ENCODE peak calls at places on chromosomes 13 and 19, in five cellular contexts. X is HepG2, M is SK-N-SH, Z is GM12878, C is K562. T is an unnamed sample.

GRCh38 chr13:23289917-23290357 is 109.2 kb downstream of the SGCG start:
- DNase-seq in Z (no peak), M (peak), X (no peak), C (no peak), T (no peak)

GRCh38 chr19:11257827-11258380 is 4.4 kb downstream of the DOCK6 start:
- DNase-seq in C (no peak), X (no peak), M (no peak), Z (no peak), T (no peak)

GRCh38 chr13:96025283-96025682 is 27.9 kb downstream of the UGGT2 start:
- DNase-seq in C (no peak), Z (no peak), X (no peak), M (no peak), T (no peak)

GRCh38 chr19:10552596-10553053 is 8.9 kb downstream of the ATG4D start:
- DNase-seq in Z (no peak), C (peak), M (peak), X (no peak), T (no peak)

GRCh38 chr13:79782541-79783216 is 301.7 kb downstream of the NDFIP2 start:
- DNase-seq in C (no peak), X (peak), Z (no peak), M (peak), T (no peak)

GRCh38 chr13:64527561-64527960 is 2702.6 kb downstream of the PCDH9 start:
- DNase-seq in Z (no peak), M (no peak), C (no peak), X (peak), T (no peak)

GRCh38 chr19:42132851-42133528 is 744 bp upstream of the POU2F2 start:
- DNase-seq in M (peak), C (peak), X (peak), Z (peak), T (peak)

GRCh38 chr19:51372021-51372648 is 319 bp downstream of the NKG7 start:
- DNase-seq in M (no peak), C (no peak), Z (no peak), X (no peak), T (no peak)

GRCh38 chr13:20498659-20499058 is 27.0 kb downstream of the CRYL1 start:
- DNase-seq in Z (no peak), X (no peak), C (no peak), M (no peak), T (no peak)

GRCh38 chr13:114101325-114101821 is 31.1 kb downstream of the RASA3 start:
- DNase-seq in C (no peak), X (no peak), M (peak), Z (no peak), T (no peak)

GRCh38 chr13:112370311-112370710 is 5.8 kb upstream of the SPACA7 start:
- DNase-seq in X (no peak), C (no peak), M (no peak), Z (no peak), T (no peak)

GRCh38 chr19:1001538-1002166 is 1.4 kb downstream of the GRIN3B start:
- DNase-seq in Z (no peak), M (peak), C (peak), X (no peak), T (no peak)

GRCh38 chr13:74040200-74040599 is 94.0 kb downstream of the KLF12 start:
- DNase-seq in Z (no peak), M (peak), C (peak), X (peak), T (peak)

GRCh38 chr19:35120492-35120891 is 4.9 kb downstream of the FXYD3 start:
- DNase-seq in X (no peak), C (no peak), Z (no peak), M (no peak), T (no peak)

GRCh38 chr13:50892162-50892944 is 17.2 kb upstream of the RNASEH2B start:
- DNase-seq in C (no peak), X (no peak), M (no peak), Z (no peak), T (no peak)

GRCh38 chr13:68708336-68708908 is 1399.2 kb upstream of the ATXN8OS start:
- DNase-seq in Z (no peak), C (peak), M (no peak), X (no peak), T (no peak)

GRCh38 chr13:51928231-51928630 is 66.5 kb downstream of the CCDC70 start:
- DNase-seq in X (no peak), M (no peak), Z (no peak), C (no peak), T (no peak)

DNA sequence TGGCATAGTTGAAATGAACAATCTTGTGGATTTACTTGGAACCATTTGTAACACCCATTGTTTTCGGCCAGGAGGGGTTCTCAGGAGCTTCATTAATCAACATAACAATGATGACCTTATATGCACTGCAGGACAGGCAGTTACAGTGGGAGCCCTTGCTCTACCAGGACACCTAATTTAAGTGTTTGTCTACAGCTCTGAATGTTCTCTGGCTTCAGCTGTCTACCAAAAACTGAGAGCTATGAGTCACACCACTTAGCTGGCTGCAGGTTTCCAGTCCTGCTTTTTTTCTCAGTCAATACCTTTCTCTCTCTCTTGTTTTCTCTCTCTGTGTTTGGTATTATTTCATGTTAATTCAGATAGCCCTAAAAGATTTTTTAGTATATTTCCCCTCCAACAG is 105.4 kb upstream of the MBNL2 start:
- DNase-seq in Z (no peak), M (no peak), C (no peak), X (no peak), T (no peak)
- TF ChIP-seq ZBTB33 in Z (no peak), M (no peak), C (no peak), X (no peak), T (no peak)

GRCh38 chr19:39444598-39445257 is 654 bp upstream of the SUPT5H start:
- DNase-seq in Z (no peak), C (no peak), M (no peak), X (no peak), T (no peak)
- TF ChIP-seq YY1 in Z (no peak), C (no peak), M (no peak), X (no peak), T (no peak)

GRCh38 chr13:60148918-60149317 is 14.8 kb downstream of the DIAPH3 start:
- DNase-seq in X (no peak), C (no peak), Z (no peak), M (no peak), T (no peak)
- H3K4me2 ChIP-seq in X (no peak), C (no peak), Z (peak), M (no peak), T (no peak)

GRCh38 chr19:49056101-49056901 is 1.2 kb downstream of the CGB7 start:
- DNase-seq in C (peak), Z (no peak), M (peak), X (peak), T (peak)
- TF ChIP-seq ZBTB33 in C (no peak), Z (no peak), M (no peak), X (no peak), T (no peak)

T was measured in HCT116.